ENCODE peak calls at places on chromosomes 1 and 21, in eight cellular contexts. O is fibroblast of mammary gland; G is naive thymus-derived CD4-positive, alpha-beta T cell; P is CD4-positive, CD25-positive, alpha-beta regulatory T cell; R is colonic mucosa; M is adrenal gland; F is tibial artery; J is Jurkat, Clone E6-1. I is an unnamed sample.

GRCh38 chr1:187498028-187498427 is 669.3 kb downstream of the PLA2G4A start:
- DNase-seq in R (no peak), F (no peak), P (no peak), M (no peak), J (no peak), O (no peak), G (no peak), I (no peak)

GRCh38 chr1:59831529-59831928 is 16.8 kb downstream of the HOOK1 start:
- DNase-seq in F (no peak), R (no peak), G (no peak), O (no peak), P (no peak), J (no peak), M (no peak), I (no peak)

GRCh38 chr1:16019580-16020277 is 1.9 kb upstream of the HSPB7 start:
- DNase-seq in P (no peak), R (no peak), M (no peak), J (no peak), G (no peak), F (peak), O (peak), I (no peak)

GRCh38 chr21:33685613-33686197 is 43.4 kb downstream of the ITSN1 start:
- DNase-seq in O (peak), M (no peak), G (no peak), J (no peak), F (no peak), R (no peak), P (no peak), I (no peak)

GRCh38 chr1:54356680-54357147 is 49.5 kb downstream of the SSBP3 start:
- DNase-seq in O (no peak), P (peak), G (peak), F (no peak), J (no peak), M (no peak), R (no peak), I (no peak)

GRCh38 chr21:42269382-42269781 is 45.8 kb downstream of the TFF3 start:
- DNase-seq in R (no peak), G (no peak), F (no peak), P (no peak), M (no peak), J (no peak), O (no peak), I (no peak)

GRCh38 chr1:204418174-204419063 is 6.8 kb upstream of the PPP1R15B start:
- DNase-seq in P (no peak), J (peak), G (no peak), F (no peak), M (peak), O (peak), R (peak), I (no peak)

GRCh38 chr1:27007909-27008582 is 4.6 kb downstream of the TENT5B start:
- DNase-seq in O (no peak), M (no peak), P (no peak), G (no peak), J (no peak), F (no peak), R (peak), I (peak)

GRCh38 chr1:57910782-57911181 is 486.9 kb upstream of the DAB1 start:
- DNase-seq in P (no peak), J (no peak), F (no peak), G (no peak), O (no peak), M (no peak), R (no peak), I (no peak)

GRCh38 chr1:20698195-20698910 is 19.5 kb downstream of the KIF17 start:
- DNase-seq in F (no peak), P (no peak), O (peak), J (no peak), G (no peak), R (no peak), M (no peak), I (no peak)

GRCh38 chr1:24071941-24072340 is 40.0 kb downstream of the MYOM3 start:
- DNase-seq in P (no peak), R (no peak), O (no peak), M (no peak), J (no peak), G (no peak), F (no peak), I (no peak)

GRCh38 chr21:29261555-29262540 is 36.9 kb upstream of the BACH1 start:
- DNase-seq in M (no peak), R (no peak), G (no peak), J (no peak), F (no peak), O (no peak), P (no peak), I (no peak)

GRCh38 chr1:51255331-51255730 is 19.3 kb downstream of the RNF11 start:
- DNase-seq in G (no peak), R (no peak), P (no peak), O (peak), F (no peak), M (no peak), J (no peak), I (no peak)

DNA sequence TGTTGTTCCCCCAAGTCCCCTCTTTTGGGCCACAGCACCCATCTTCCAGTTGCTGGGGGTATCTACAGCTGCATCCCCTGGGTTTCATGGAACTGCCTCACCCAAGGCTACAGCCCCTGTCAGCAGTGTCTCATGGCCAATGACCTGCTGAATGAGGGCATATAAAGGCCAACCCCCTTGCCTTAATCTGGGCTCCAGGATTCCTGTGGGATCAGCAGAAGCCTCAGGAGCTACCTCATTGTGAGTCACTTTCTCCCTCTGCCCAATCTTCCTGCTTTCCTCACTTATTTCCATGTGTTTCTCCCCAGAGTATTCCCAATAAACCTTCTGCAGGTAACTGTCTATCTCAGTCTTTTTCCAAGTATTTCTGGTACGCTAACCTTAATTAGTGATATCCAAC is 37.3 kb upstream of the SYT14 start:
- DNase-seq in G (no peak), F (no peak), O (peak), R (no peak), P (no peak), J (no peak), M (no peak), I (no peak)
- H3K4me3 ChIP-seq in G (no peak), F (no peak), O (no peak), R (no peak), P (no peak), J (no peak), M (no peak), I (no peak)

GRCh38 chr1:179029293-179029692 is 3.6 kb downstream of the FAM20B start:
- DNase-seq in G (no peak), J (no peak), P (no peak), M (no peak), R (no peak), F (no peak), O (no peak), I (no peak)
- H3K4me3 ChIP-seq in G (no peak), J (no peak), P (no peak), M (no peak), R (no peak), F (no peak), O (no peak), I (no peak)

DNA sequence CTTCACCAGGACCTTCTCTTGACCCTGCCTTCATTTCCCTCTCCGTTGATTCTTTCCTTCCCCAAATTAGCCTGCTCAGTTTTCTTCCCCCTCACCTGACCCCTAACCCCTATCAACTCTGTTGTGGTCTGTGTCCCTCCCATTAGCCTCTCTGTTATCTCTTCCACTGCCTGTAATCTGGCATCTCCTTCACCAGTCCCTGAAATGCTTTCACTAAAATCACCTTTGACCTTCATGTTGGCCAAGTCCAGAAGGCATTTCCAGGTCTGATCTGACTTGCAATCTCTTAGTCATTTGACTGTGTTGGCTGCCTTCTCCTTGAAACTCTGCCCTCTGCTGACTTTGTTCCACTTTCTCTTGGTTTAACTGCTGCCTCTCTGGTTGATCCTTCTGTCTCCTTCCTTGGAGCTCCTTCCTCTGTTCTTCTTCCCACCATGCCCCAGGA is 28.2 kb downstream of the ATP8B2 start:
- DNase-seq in G (peak), R (peak), F (no peak), O (peak), M (peak), P (peak), J (no peak), I (no peak)
- H3K4me3 ChIP-seq in G (peak), R (peak), F (peak), O (no peak), M (no peak), P (peak), J (no peak), I (no peak)

GRCh38 chr1:230456478-230456877 is 30.3 kb upstream of the PGBD5 start:
- DNase-seq in R (no peak), M (no peak), P (no peak), G (no peak), O (no peak), F (no peak), J (no peak), I (no peak)

GRCh38 chr1:230458509-230458908 is 32.4 kb upstream of the PGBD5 start:
- DNase-seq in R (no peak), J (no peak), F (no peak), G (no peak), P (no peak), O (peak), M (no peak), I (no peak)

DNA sequence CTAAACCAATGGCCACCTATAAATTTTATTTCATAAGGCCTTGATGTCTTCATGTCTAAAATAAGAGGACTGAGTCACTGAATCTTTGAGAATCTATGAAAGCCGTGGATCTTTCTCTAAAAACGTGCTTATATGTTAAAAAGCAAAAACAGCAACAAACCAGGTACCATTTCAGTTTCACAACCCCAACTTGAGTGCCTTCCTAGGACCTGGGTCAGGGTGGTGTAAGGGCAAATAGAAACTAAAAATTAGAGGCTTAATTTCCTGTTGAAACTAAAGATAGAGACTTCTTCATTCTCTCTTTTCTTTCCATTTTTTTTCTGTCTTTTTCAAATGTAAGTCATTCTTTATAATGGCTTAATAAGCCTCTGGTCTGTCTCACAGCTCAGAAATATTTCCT is 27.2 kb upstream of the PGBD5 start:
- DNase-seq in O (no peak), M (no peak), P (no peak), G (no peak), F (no peak), R (no peak), J (no peak), I (no peak)
- H3K4me3 ChIP-seq in O (no peak), M (no peak), P (no peak), G (no peak), F (no peak), R (no peak), J (no peak), I (no peak)

DNA sequence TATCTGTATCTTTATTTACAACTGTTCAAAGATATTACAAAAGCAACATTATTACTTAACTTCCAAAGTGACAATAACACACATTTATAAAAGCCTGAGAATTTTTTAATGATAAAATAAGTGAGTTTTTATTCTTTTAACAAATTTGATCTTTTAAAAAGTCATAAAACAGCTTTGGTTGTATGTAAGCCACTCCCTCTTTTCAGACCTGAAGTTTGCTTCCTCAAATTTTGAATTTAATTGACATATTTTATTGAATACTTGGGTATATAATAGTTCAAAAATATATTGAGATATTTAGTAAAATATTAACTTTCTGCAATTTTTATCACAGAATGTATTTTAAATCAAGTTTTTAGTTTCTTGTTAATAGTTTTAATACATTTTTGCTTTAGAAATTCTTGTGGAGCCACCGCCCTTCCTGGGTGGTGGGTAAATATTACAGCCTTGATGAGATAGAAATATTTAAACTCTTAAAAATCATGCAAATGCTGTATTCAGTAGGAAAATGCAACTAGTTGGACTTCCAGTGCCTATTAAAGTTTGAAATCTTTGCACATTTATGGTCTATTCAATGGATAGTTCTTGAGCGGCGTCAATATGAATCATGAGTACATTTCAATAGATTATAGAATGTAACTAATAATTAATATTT is 868 bp downstream of the PTPRC start:
- DNase-seq in F (no peak), J (no peak), G (no peak), P (no peak), O (no peak), R (no peak), M (no peak), I (no peak)
- H3K4me3 ChIP-seq in F (peak), J (peak), G (peak), P (peak), O (no peak), R (peak), M (no peak), I (no peak)